ENCODE peak calls at places on chromosomes 1 and 21, in nine cellular contexts. N is hepatocyte, U is progenitor cell of endocrine pancreas, F is glutamatergic neuron, C is HCEC 1CT, G is HFF-Myc, O is tibial nerve, M is NCI-H1436, D is mesothelial cell of epicardium. S is an unnamed sample.

GRCh38 chr1:206839857-206840256 is 25.6 kb upstream of the IL20 start:
- DNase-seq in F (no peak), M (no peak), D (no peak), G (peak), U (no peak), O (no peak), C (peak), N (peak), S (no peak)

GRCh38 chr1:46613661-46614603 is 2.7 kb downstream of the MOB3C start:
- DNase-seq in F (peak), U (no peak), N (peak), D (no peak), C (peak), M (peak), G (no peak), O (peak), S (no peak)

GRCh38 chr1:184462990-184463389 is 76.2 kb downstream of the C1orf21 start:
- DNase-seq in C (no peak), N (no peak), U (no peak), M (no peak), O (no peak), F (no peak), D (no peak), G (no peak), S (no peak)

GRCh38 chr21:17673261-17674020 is 60.7 kb upstream of the BTG3 start:
- DNase-seq in D (no peak), G (peak), N (no peak), O (no peak), C (no peak), M (no peak), U (no peak), F (no peak), S (no peak)

GRCh38 chr1:1194723-1195122 is 11.7 kb downstream of the TNFRSF18 start:
- DNase-seq in U (no peak), O (no peak), M (no peak), N (no peak), G (no peak), C (no peak), D (no peak), F (no peak), S (no peak)

GRCh38 chr1:54052470-54052933 is 502 bp downstream of the TMEM59 start:
- DNase-seq in D (peak), G (no peak), M (no peak), O (no peak), N (peak), U (peak), C (peak), F (peak), S (no peak)

GRCh38 chr1:1283821-1284220 is 3.6 kb downstream of the SCNN1D start:
- DNase-seq in N (no peak), C (no peak), U (no peak), M (no peak), F (peak), O (no peak), D (no peak), G (no peak), S (no peak)

GRCh38 chr1:15178571-15179484 is 25.3 kb downstream of the TMEM51 start:
- DNase-seq in G (peak), O (no peak), M (no peak), C (peak), U (no peak), N (peak), D (no peak), F (no peak), S (no peak)

GRCh38 chr1:59748123-59748522 is 66.6 kb upstream of the HOOK1 start:
- DNase-seq in U (no peak), G (no peak), N (no peak), M (no peak), F (no peak), D (no peak), O (no peak), C (no peak), S (no peak)

GRCh38 chr1:61191140-61191720 is 108.9 kb downstream of the NFIA start:
- DNase-seq in G (no peak), D (no peak), M (no peak), U (no peak), O (no peak), N (no peak), C (no peak), F (no peak), S (no peak)

GRCh38 chr1:53663525-53664300 is 75.3 kb downstream of the GLIS1 start:
- DNase-seq in F (no peak), N (no peak), U (no peak), C (no peak), D (no peak), G (no peak), M (no peak), O (no peak), S (no peak)

GRCh38 chr1:22398656-22399420 is 52.8 kb upstream of the ZBTB40 start:
- DNase-seq in F (no peak), G (no peak), D (no peak), C (no peak), M (no peak), U (no peak), O (no peak), N (no peak), S (no peak)

GRCh38 chr21:19850157-19850556 is 1148.1 kb upstream of the NCAM2 start:
- DNase-seq in O (no peak), N (no peak), C (no peak), U (no peak), G (no peak), M (no peak), F (no peak), D (no peak), S (no peak)

GRCh38 chr1:227940791-227941241 is 6.9 kb downstream of the WNT9A start:
- DNase-seq in G (no peak), U (no peak), C (no peak), M (no peak), O (peak), D (peak), F (peak), N (no peak), S (no peak)

GRCh38 chr1:93701619-93702018 is 20.0 kb upstream of the BCAR3 start:
- DNase-seq in N (peak), O (no peak), M (no peak), D (no peak), C (peak), U (no peak), G (peak), F (no peak), S (no peak)

GRCh38 chr1:95793893-95794292 is 559.9 kb downstream of the RWDD3 start:
- DNase-seq in C (no peak), N (peak), U (no peak), O (no peak), G (no peak), M (no peak), D (no peak), F (peak), S (no peak)

GRCh38 chr1:153099646-153100045 is 5.3 kb upstream of the SPRR2E start:
- DNase-seq in D (no peak), U (no peak), C (no peak), N (no peak), M (no peak), G (no peak), O (no peak), F (no peak), S (no peak)

GRCh38 chr21:31644648-31645047 is 14.8 kb upstream of the SOD1 start:
- DNase-seq in O (no peak), D (no peak), F (no peak), M (no peak), C (no peak), G (no peak), N (no peak), U (no peak), S (no peak)

GRCh38 chr1:200530551-200531261 is 89.8 kb downstream of the KIF14 start:
- DNase-seq in O (no peak), U (no peak), C (no peak), G (no peak), D (no peak), F (no peak), N (no peak), M (no peak), S (no peak)

GRCh38 chr1:219544163-219544846 is 68.6 kb downstream of the ZC3H11B start:
- DNase-seq in U (no peak), M (no peak), D (no peak), F (no peak), C (peak), G (no peak), N (no peak), O (no peak), S (no peak)

GRCh38 chr1:156464825-156465452 is 35.6 kb downstream of the MEF2D start:
- DNase-seq in D (no peak), F (no peak), C (no peak), U (no peak), N (no peak), G (no peak), O (no peak), M (no peak), S (no peak)

GRCh38 chr1:40635763-40636500 is 29.6 kb downstream of the RIMS3 start:
- DNase-seq in C (no peak), U (no peak), M (no peak), N (no peak), D (no peak), G (no peak), F (no peak), O (no peak), S (no peak)

GRCh38 chr1:89948726-89949345 is 46.1 kb upstream of the ZNF326 start:
- DNase-seq in F (no peak), O (no peak), C (no peak), U (no peak), G (no peak), N (no peak), D (no peak), M (no peak), S (no peak)

GRCh38 chr21:45698493-45698947 is 55.0 kb downstream of the PCBP3 start:
- DNase-seq in U (no peak), N (peak), D (no peak), C (peak), O (no peak), F (no peak), M (no peak), G (peak), S (no peak)

GRCh38 chr1:244705268-244706234 is 52.6 kb downstream of the DESI2 start:
- DNase-seq in D (no peak), M (no peak), O (no peak), C (no peak), N (peak), F (no peak), G (no peak), U (no peak), S (no peak)

GRCh38 chr1:107829083-107829771 is 135.8 kb downstream of the VAV3 start:
- DNase-seq in C (no peak), F (no peak), M (peak), D (no peak), O (no peak), U (no peak), G (no peak), N (no peak), S (no peak)

GRCh38 chr21:26570203-26570602 is 2.9 kb downstream of the CYYR1 start:
- DNase-seq in O (no peak), U (no peak), G (no peak), C (no peak), N (no peak), F (no peak), M (no peak), D (no peak), S (no peak)

GRCh38 chr1:13701274-13701650 is 1.3 kb downstream of the PRDM2 start:
- DNase-seq in U (no peak), G (no peak), M (no peak), C (no peak), O (no peak), F (no peak), N (no peak), D (no peak), S (no peak)

GRCh38 chr1:232247669-232248068 is 382.3 kb downstream of the SIPA1L2 start:
- DNase-seq in F (no peak), D (no peak), O (no peak), G (no peak), N (no peak), U (no peak), M (no peak), C (no peak), S (no peak)

GRCh38 chr21:37139902-37140301 is 66.8 kb downstream of the TTC3 start:
- DNase-seq in C (peak), U (no peak), F (no peak), D (no peak), G (no peak), N (no peak), O (no peak), M (no peak), S (no peak)

GRCh38 chr1:53510215-53510614 is 51.0 kb downstream of the DMRTB1 start:
- DNase-seq in F (no peak), G (no peak), N (no peak), O (no peak), M (no peak), C (no peak), D (no peak), U (no peak), S (no peak)

GRCh38 chr1:111598534-111598933 is 21.1 kb upstream of the RAP1A start:
- DNase-seq in C (no peak), M (no peak), G (no peak), N (no peak), O (no peak), U (no peak), D (no peak), F (no peak), S (no peak)

GRCh38 chr1:226424228-226425003 is 16.5 kb upstream of the PARP1 start:
- DNase-seq in D (no peak), O (no peak), G (no peak), N (peak), C (peak), F (no peak), M (peak), U (no peak), S (peak)

GRCh38 chr1:231172411-231172810 is 10.6 kb downstream of the TRIM67 start:
- DNase-seq in N (no peak), M (no peak), F (no peak), U (no peak), O (no peak), G (no peak), C (peak), D (no peak), S (no peak)

GRCh38 chr1:160987359-160988062 is 32.9 kb upstream of the ITLN2 start:
- DNase-seq in F (no peak), G (no peak), M (no peak), N (no peak), D (no peak), O (no peak), C (no peak), U (no peak), S (no peak)

GRCh38 chr1:3327936-3328590 is 126.4 kb upstream of the ARHGEF16 start:
- DNase-seq in N (no peak), C (no peak), G (no peak), M (no peak), D (no peak), O (no peak), U (no peak), F (no peak), S (no peak)

S was measured in HuH-7.5.